ENCODE peak calls at places on chromosomes 12 and 14, in ten cellular contexts. L is foreskin fibroblast; A is HL-60; F is fibroblast of gingiva; U is EL; Q is naive thymus-derived CD8-positive, alpha-beta T cell; J is kidney epithelial cell; Z is left ventricle myocardium inferior; P is omental fat pad; W is H9. D is an unnamed sample.

GRCh38 chr12:88310069-88310468 is 168.0 kb downstream of the TMTC3 start:
- DNase-seq in L (peak), U (peak), W (no peak), P (no peak), Z (no peak), F (peak), Q (no peak), A (no peak), J (no peak), D (no peak)

GRCh38 chr12:132388379-132389015 is 59.1 kb upstream of the GALNT9 start:
- DNase-seq in A (no peak), Z (no peak), P (no peak), U (no peak), W (no peak), L (no peak), J (no peak), F (no peak), Q (peak), D (no peak)

GRCh38 chr12:96258451-96258933 is 64.3 kb downstream of the ELK3 start:
- DNase-seq in P (no peak), A (no peak), F (peak), Z (peak), L (no peak), Q (no peak), W (no peak), J (no peak), U (peak), D (no peak)

GRCh38 chr12:112815589-112816321 is 24.2 kb downstream of the RPH3A start:
- DNase-seq in U (no peak), A (no peak), F (no peak), Q (no peak), P (no peak), J (no peak), W (no peak), L (no peak), Z (no peak), D (no peak)

GRCh38 chr12:88401153-88401552 is 179.1 kb downstream of the KITLG start:
- DNase-seq in F (no peak), Q (no peak), L (peak), J (no peak), Z (no peak), P (no peak), U (peak), A (no peak), W (no peak), D (no peak)

GRCh38 chr12:27142102-27142721 is 59.8 kb upstream of the C12orf71 start:
- DNase-seq in F (peak), Z (no peak), J (no peak), Q (peak), P (no peak), U (peak), A (peak), L (peak), W (peak), D (peak)

GRCh38 chr14:21346532-21347135 is 37.2 kb downstream of the SUPT16H start:
- DNase-seq in L (peak), W (no peak), P (no peak), J (no peak), F (peak), U (no peak), A (no peak), Z (no peak), Q (no peak), D (no peak)

GRCh38 chr12:14416658-14417057 is 51.2 kb downstream of the ATF7IP start:
- DNase-seq in U (peak), P (no peak), F (peak), A (no peak), W (peak), Q (no peak), J (peak), Z (no peak), L (peak), D (peak)

GRCh38 chr12:89707992-89708792 is 446 bp downstream of the ATP2B1 start:
- DNase-seq in A (no peak), P (no peak), W (peak), F (peak), J (no peak), U (peak), Z (peak), L (no peak), Q (peak), D (no peak)

GRCh38 chr14:101125719-101126375 is 222.3 kb upstream of the RTL1 start:
- DNase-seq in W (no peak), U (no peak), Q (no peak), A (no peak), P (no peak), F (no peak), L (no peak), J (no peak), Z (no peak), D (no peak)

GRCh38 chr12:1662761-1663439 is 28.0 kb upstream of the ADIPOR2 start:
- DNase-seq in W (peak), U (no peak), J (peak), Q (no peak), P (no peak), Z (no peak), A (no peak), F (no peak), L (peak), D (no peak)

GRCh38 chr12:47602949-47603558 is 102.8 kb downstream of the RPAP3 start:
- DNase-seq in U (no peak), F (no peak), W (peak), Z (no peak), L (no peak), J (no peak), P (no peak), Q (no peak), A (no peak), D (no peak)

GRCh38 chr12:117097159-117097558 is 2.1 kb downstream of the TESC start:
- DNase-seq in F (no peak), Q (peak), U (no peak), A (no peak), W (no peak), J (no peak), Z (no peak), P (no peak), L (no peak), D (no peak)

GRCh38 chr12:132623072-132623869 is 4.7 kb downstream of the P2RX2 start:
- DNase-seq in P (no peak), W (no peak), A (no peak), Z (no peak), Q (no peak), L (no peak), F (no peak), J (no peak), U (no peak), D (no peak)

GRCh38 chr12:123571343-123571813 is 13.0 kb upstream of the TMED2 start:
- DNase-seq in A (no peak), W (peak), L (peak), F (peak), Z (peak), Q (no peak), P (peak), U (peak), J (no peak), D (peak)

GRCh38 chr12:50515587-50515986 is 10.8 kb downstream of the DIP2B start:
- DNase-seq in F (no peak), Q (no peak), A (no peak), Z (no peak), W (no peak), L (no peak), P (no peak), J (no peak), U (no peak), D (no peak)

D was measured in foreskin melanocyte.